ENCODE peak calls at places on chromosomes 13 and 19, in seven cellular contexts. I is neural crest cell; H is stimulated activated CD8-positive, alpha-beta memory T cell treated with anti-CD3 and anti-CD28 coated beads, Interleukin-2, amount 100 ng/mL, for 48 hours; P is activated T-cell treated with anti-CD3 and anti-CD28 coated beads, Interleukin-2, amount 50 U/mL, for 72 hours; K is non-pigmented ciliary epithelial cell; A is stimulated activated effector memory CD8-positive, alpha-beta T cell treated with anti-CD3 and anti-CD28 coated beads, Interleukin-12 subunit alpha, Interleukin-12 subunit beta, amount 100 ng/mL, for 72 hours; B is lower leg skin. X is an unnamed sample.

GRCh38 chr19:52270266-52270885 is 989 bp downstream of the ZNF766 start:
- DNase-seq in I (no peak), H (no peak), P (no peak), K (no peak), A (no peak), B (no peak), X (no peak)

GRCh38 chr13:110644892-110645521 is 29.7 kb downstream of the NAXD start:
- DNase-seq in I (peak), H (no peak), P (peak), K (no peak), A (no peak), B (peak), X (no peak)

GRCh38 chr19:4327252-4327876 is 11.3 kb downstream of the STAP2 start:
- DNase-seq in I (peak), H (peak), P (peak), K (no peak), A (peak), B (peak), X (peak)

GRCh38 chr19:55476100-55476775 is at the start of gene ZNF628:
- DNase-seq in I (peak), H (peak), P (peak), K (peak), A (peak), B (peak), X (peak)

GRCh38 chr19:7541828-7542443 is 6.4 kb downstream of the PNPLA6 start:
- DNase-seq in I (no peak), H (no peak), P (no peak), K (no peak), A (no peak), B (no peak), X (no peak)

GRCh38 chr13:113318956-113319355 is 21.9 kb downstream of the LAMP1 start:
- DNase-seq in I (no peak), H (no peak), P (no peak), K (no peak), A (no peak), B (no peak), X (no peak)

GRCh38 chr19:19527371-19527656 is 1.4 kb upstream of the YJEFN3 start:
- DNase-seq in I (no peak), H (no peak), P (no peak), K (no peak), A (no peak), B (no peak), X (no peak)

GRCh38 chr19:28710278-28710677 is 502.7 kb downstream of the UQCRFS1 start:
- DNase-seq in I (no peak), H (no peak), P (peak), K (peak), A (no peak), B (no peak), X (peak)

GRCh38 chr13:73059460-73060250 is 850 bp downstream of the KLF5 start:
- DNase-seq in I (peak), H (peak), P (peak), K (no peak), A (peak), B (peak), X (no peak)